ENCODE peak calls at places on chromosomes 7 and 10, in seven cellular contexts. I is HCT116, Q is SK-N-SH, S is H1, M is HepG2, F is GM12878, Z is K562. R is an unnamed sample.

GRCh38 chr7:87624628-87625027 is 3.6 kb upstream of the RUNDC3B start:
- DNase-seq in Z (no peak), I (no peak), S (no peak), M (no peak), Q (peak), F (no peak), R (no peak)

GRCh38 chr7:15399446-15399845 is 162.4 kb downstream of the AGMO start:
- DNase-seq in M (no peak), Q (no peak), F (no peak), S (no peak), I (no peak), Z (no peak), R (no peak)

GRCh38 chr7:119377-120163 is 72.8 kb upstream of the FAM20C start:
- DNase-seq in I (no peak), F (no peak), S (no peak), Z (no peak), Q (no peak), M (no peak), R (no peak)

GRCh38 chr7:158581440-158582088 is 6.1 kb downstream of the PTPRN2 start:
- DNase-seq in Q (no peak), I (no peak), Z (no peak), M (peak), S (no peak), F (no peak), R (no peak)

GRCh38 chr7:77903597-77903996 is 105.0 kb downstream of the PHTF2 start:
- DNase-seq in Q (peak), M (peak), I (no peak), S (no peak), F (no peak), Z (no peak), R (peak)

GRCh38 chr7:39644170-39644569 is 20.8 kb downstream of the RALA start:
- DNase-seq in F (no peak), Z (no peak), I (no peak), M (no peak), S (no peak), Q (no peak), R (no peak)

GRCh38 chr10:99041468-99041867 is 194.2 kb downstream of the HPSE2 start:
- DNase-seq in Q (no peak), I (no peak), S (no peak), F (no peak), M (no peak), Z (no peak), R (no peak)

GRCh38 chr10:29329420-29329819 is 40.5 kb downstream of the LYZL1 start:
- DNase-seq in F (no peak), Q (no peak), S (no peak), I (no peak), Z (no peak), M (peak), R (no peak)

GRCh38 chr7:64879800-64880199 is 23.3 kb upstream of the ZNF273 start:
- DNase-seq in I (no peak), M (no peak), F (no peak), Q (peak), S (no peak), Z (no peak), R (peak)

GRCh38 chr7:105838273-105839141 is 37.9 kb downstream of the ATXN7L1 start:
- DNase-seq in M (no peak), F (no peak), I (no peak), S (no peak), Z (no peak), Q (peak), R (no peak)

GRCh38 chr7:30034501-30034900 is 6.3 kb downstream of the PLEKHA8 start:
- DNase-seq in Q (no peak), S (no peak), F (no peak), M (no peak), Z (no peak), I (no peak), R (no peak)

GRCh38 chr7:124922200-124922599 is 7.4 kb downstream of the POT1 start:
- DNase-seq in I (no peak), Q (no peak), Z (no peak), M (no peak), F (no peak), S (no peak), R (no peak)

GRCh38 chr10:34854147-34854601 is 39.1 kb upstream of the PARD3 start:
- DNase-seq in Z (no peak), M (no peak), F (no peak), Q (no peak), S (no peak), I (no peak), R (no peak)

GRCh38 chr10:20768849-20769248 is 128.3 kb downstream of the NEBL start:
- DNase-seq in M (no peak), F (no peak), I (no peak), S (no peak), Q (peak), Z (no peak), R (peak)

GRCh38 chr10:43042503-43043341 is 34.1 kb upstream of the RET start:
- DNase-seq in Z (no peak), F (no peak), Q (peak), M (no peak), I (no peak), S (peak), R (no peak)

GRCh38 chr10:60423920-60424319 is 34.2 kb upstream of the ANK3 start:
- DNase-seq in M (no peak), Z (no peak), Q (no peak), I (no peak), F (no peak), S (no peak), R (no peak)

GRCh38 chr10:102796407-102797176 is 40.6 kb downstream of the CYP17A1 start:
- DNase-seq in Q (no peak), M (no peak), F (peak), I (no peak), Z (no peak), S (no peak), R (no peak)

GRCh38 chr10:13613519-13613918 is 26.8 kb downstream of the PRPF18 start:
- DNase-seq in M (no peak), S (no peak), Q (peak), Z (no peak), I (no peak), F (no peak), R (peak)

GRCh38 chr10:5538892-5539651 is 14.3 kb downstream of the CALML3 start:
- DNase-seq in S (no peak), Q (no peak), F (no peak), Z (peak), M (no peak), I (no peak), R (no peak)

GRCh38 chr7:20323587-20323986 is 7.1 kb upstream of the ITGB8 start:
- DNase-seq in Q (no peak), I (no peak), S (no peak), M (no peak), F (no peak), Z (no peak), R (no peak)

GRCh38 chr7:123022576-123022975 is 27.1 kb upstream of the TAS2R16 start:
- DNase-seq in Q (no peak), F (no peak), I (no peak), M (no peak), Z (no peak), S (no peak), R (no peak)

GRCh38 chr7:33446551-33446950 is 317.2 kb downstream of the BBS9 start:
- DNase-seq in S (no peak), I (no peak), F (no peak), M (no peak), Z (no peak), Q (no peak), R (no peak)

GRCh38 chr7:68319061-68319460 is 1279.2 kb upstream of the AUTS2 start:
- DNase-seq in F (no peak), M (no peak), I (no peak), S (no peak), Q (no peak), Z (no peak), R (no peak)

GRCh38 chr10:99619851-99620712 is at the start of gene SLC25A28:
- DNase-seq in M (peak), S (peak), Q (peak), F (peak), Z (peak), I (peak), R (peak)

GRCh38 chr7:152899482-152900166 is 140.1 kb downstream of the ACTR3B start:
- DNase-seq in F (no peak), Q (no peak), Z (no peak), S (no peak), M (peak), I (no peak), R (peak)

GRCh38 chr7:114825423-114825951 is 96.4 kb upstream of the MDFIC start:
- DNase-seq in F (no peak), I (no peak), Q (no peak), Z (no peak), S (peak), M (no peak), R (peak)

GRCh38 chr7:24756545-24756988 is 697 bp downstream of the GSDME start:
- DNase-seq in I (no peak), S (no peak), Q (no peak), F (no peak), M (no peak), Z (no peak), R (no peak)

GRCh38 chr10:54067361-54067760 is 733.7 kb downstream of the PCDH15 start:
- DNase-seq in Z (no peak), M (no peak), F (no peak), I (no peak), S (no peak), Q (no peak), R (no peak)

GRCh38 chr10:76329891-76330575 is 898.6 kb downstream of the LRMDA start:
- DNase-seq in I (no peak), Z (no peak), M (no peak), S (no peak), F (no peak), Q (no peak), R (no peak)

GRCh38 chr7:150369740-150370501 is 1.3 kb downstream of the REPIN1 start:
- DNase-seq in S (no peak), Q (peak), M (no peak), I (no peak), F (no peak), Z (peak), R (no peak)

GRCh38 chr10:73641272-73642060 is at the start of gene MYOZ1:
- DNase-seq in I (no peak), S (no peak), Z (peak), F (no peak), M (no peak), Q (no peak), R (peak)

GRCh38 chr7:79185605-79186004 is 267.9 kb downstream of the MAGI2 start:
- DNase-seq in I (no peak), Z (no peak), M (no peak), F (no peak), S (no peak), Q (no peak), R (no peak)

GRCh38 chr10:28331821-28332220 is 29.0 kb upstream of the MPP7 start:
- DNase-seq in M (no peak), Z (no peak), F (no peak), I (no peak), Q (no peak), S (no peak), R (peak)

GRCh38 chr7:70014472-70015232 is 416.4 kb downstream of the AUTS2 start:
- DNase-seq in Q (no peak), I (no peak), S (no peak), Z (no peak), M (no peak), F (peak), R (no peak)

GRCh38 chr10:30742471-30742870 is 112.9 kb upstream of the LYZL2 start:
- DNase-seq in Z (no peak), I (no peak), M (no peak), Q (no peak), S (no peak), F (peak), R (no peak)

GRCh38 chr7:19262794-19263193 is 117.6 kb upstream of the FERD3L start:
- DNase-seq in F (no peak), S (no peak), Q (no peak), Z (no peak), I (no peak), M (no peak), R (no peak)

GRCh38 chr7:147197006-147197405 is 1080.4 kb downstream of the CNTNAP2 start:
- DNase-seq in Z (no peak), S (no peak), Q (no peak), I (no peak), M (peak), F (no peak), R (peak)

GRCh38 chr7:11155883-11156282 is 182.2 kb downstream of the PHF14 start:
- DNase-seq in F (no peak), M (no peak), Z (no peak), Q (no peak), S (no peak), I (no peak), R (no peak)

GRCh38 chr7:141960687-141961422 is 12.7 kb downstream of the TAS2R38 start:
- DNase-seq in F (no peak), Q (no peak), Z (no peak), M (no peak), S (no peak), I (no peak), R (no peak)

GRCh38 chr10:127012071-127012768 is 107.0 kb downstream of the DOCK1 start:
- DNase-seq in Z (no peak), S (no peak), M (no peak), Q (no peak), F (no peak), I (no peak), R (no peak)
- TF ChIP-seq JUND in Z (no peak), S (no peak), M (no peak), Q (no peak), F (no peak), I (no peak), R (no peak)

DNA sequence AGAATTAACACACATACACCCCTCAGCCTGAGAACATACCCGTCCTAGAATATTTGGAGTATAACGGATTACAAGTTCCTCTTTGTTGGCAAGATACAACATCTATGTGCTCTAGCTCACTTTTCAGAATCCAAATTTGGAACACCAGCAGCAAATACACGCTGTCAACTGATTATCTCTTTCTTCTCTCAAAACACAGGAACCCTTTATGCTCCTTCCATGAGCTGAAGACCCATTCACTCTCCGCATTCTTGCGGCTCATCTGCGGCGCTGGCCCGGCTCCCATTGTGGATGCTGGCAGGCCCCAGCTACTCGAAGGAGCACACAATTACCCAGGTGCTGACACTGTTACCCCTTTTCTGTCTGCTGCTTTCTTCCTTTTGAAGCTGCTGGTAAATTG is 70.1 kb downstream of the VOPP1 start:
- DNase-seq in I (no peak), Q (no peak), Z (no peak), F (no peak), S (no peak), M (no peak), R (no peak)
- TF ChIP-seq JUND in I (no peak), Q (no peak), Z (no peak), F (no peak), S (no peak), M (no peak), R (no peak)

GRCh38 chr10:71380841-71381240 is 15.9 kb upstream of the CDH23 start:
- DNase-seq in M (no peak), Z (no peak), I (no peak), F (no peak), Q (no peak), S (no peak), R (no peak)
- TF ChIP-seq JUND in M (no peak), Z (no peak), I (no peak), F (no peak), Q (no peak), S (no peak), R (no peak)

GRCh38 chr7:45998506-45998905 is 77.4 kb upstream of the IGFBP3 start:
- DNase-seq in Q (no peak), M (no peak), F (no peak), S (no peak), Z (no peak), I (no peak), R (no peak)
- TF ChIP-seq JUND in Q (no peak), M (no peak), F (no peak), S (no peak), Z (no peak), I (no peak), R (no peak)

R was measured in T47D.